ENCODE peak calls at places on chromosome 12, in ten cellular contexts. One of them, this sample, is unnamed. For H3K9me3 and H3K36me3, the result is how much of the 10 kb centered on the place peaks cover.

GRCh38 chr12:53218551-53219114 is 11.6 kb upstream of the ITGB7 start:
- DNase-seq in psoas muscle: peak
- DNase-seq in iPS DF 6.9: no peak
- DNase-seq in heart left ventricle: peak
- DNase-seq in transverse colon: no peak
- DNase-seq in gastrocnemius medialis: no peak
- DNase-seq in left ventricle myocardium inferior: peak
- DNase-seq in Peyer's patch: no peak
- DNase-seq in esophagus muscularis mucosa: no peak
- DNase-seq in SK-N-SH: no peak
- DNase-seq in this sample: no peak

GRCh38 chr12:57343703-57344378 is 87.0 kb downstream of the R3HDM2 start:
- DNase-seq in psoas muscle: no peak
- DNase-seq in iPS DF 6.9: no peak
- DNase-seq in heart left ventricle: no peak
- DNase-seq in transverse colon: no peak
- DNase-seq in gastrocnemius medialis: no peak
- DNase-seq in left ventricle myocardium inferior: no peak
- DNase-seq in Peyer's patch: no peak
- DNase-seq in esophagus muscularis mucosa: no peak
- DNase-seq in SK-N-SH: no peak
- DNase-seq in this sample: no peak

GRCh38 chr12:32877670-32878459 is 18.7 kb downstream of the PKP2 start:
- DNase-seq in psoas muscle: peak
- DNase-seq in iPS DF 6.9: no peak
- DNase-seq in heart left ventricle: peak
- DNase-seq in transverse colon: no peak
- DNase-seq in gastrocnemius medialis: peak
- DNase-seq in left ventricle myocardium inferior: peak
- DNase-seq in Peyer's patch: no peak
- DNase-seq in esophagus muscularis mucosa: no peak
- DNase-seq in SK-N-SH: peak
- DNase-seq in this sample: no peak

GRCh38 chr12:42961395-42961794 is 371.8 kb upstream of the PRICKLE1 start:
- DNase-seq in psoas muscle: no peak
- DNase-seq in iPS DF 6.9: no peak
- DNase-seq in heart left ventricle: no peak
- DNase-seq in transverse colon: no peak
- DNase-seq in gastrocnemius medialis: no peak
- DNase-seq in left ventricle myocardium inferior: no peak
- DNase-seq in Peyer's patch: no peak
- DNase-seq in esophagus muscularis mucosa: no peak
- DNase-seq in SK-N-SH: no peak
- DNase-seq in this sample: peak

GRCh38 chr12:42421844-42422779 is 96.1 kb downstream of the PPHLN1 start:
- DNase-seq in psoas muscle: no peak
- DNase-seq in iPS DF 6.9: no peak
- DNase-seq in heart left ventricle: no peak
- DNase-seq in transverse colon: no peak
- DNase-seq in gastrocnemius medialis: no peak
- DNase-seq in left ventricle myocardium inferior: no peak
- DNase-seq in Peyer's patch: no peak
- DNase-seq in esophagus muscularis mucosa: no peak
- DNase-seq in SK-N-SH: peak
- DNase-seq in this sample: no peak

GRCh38 chr12:109946505-109946904 is 46.4 kb downstream of the TCHP start:
- DNase-seq in psoas muscle: no peak
- DNase-seq in iPS DF 6.9: no peak
- DNase-seq in heart left ventricle: peak
- DNase-seq in transverse colon: no peak
- DNase-seq in gastrocnemius medialis: no peak
- DNase-seq in left ventricle myocardium inferior: no peak
- DNase-seq in Peyer's patch: no peak
- DNase-seq in esophagus muscularis mucosa: no peak
- DNase-seq in SK-N-SH: no peak
- DNase-seq in this sample: peak

GRCh38 chr12:4012977-4013968 is 140.1 kb upstream of the PARP11 start:
- DNase-seq in psoas muscle: no peak
- DNase-seq in iPS DF 6.9: no peak
- DNase-seq in heart left ventricle: no peak
- DNase-seq in transverse colon: no peak
- DNase-seq in gastrocnemius medialis: no peak
- DNase-seq in left ventricle myocardium inferior: no peak
- DNase-seq in Peyer's patch: no peak
- DNase-seq in esophagus muscularis mucosa: no peak
- DNase-seq in SK-N-SH: no peak
- DNase-seq in this sample: no peak

GRCh38 chr12:110065540-110065939 is 17.2 kb upstream of the C12orf76 start:
- DNase-seq in psoas muscle: no peak
- DNase-seq in iPS DF 6.9: no peak
- DNase-seq in heart left ventricle: no peak
- DNase-seq in transverse colon: no peak
- DNase-seq in gastrocnemius medialis: no peak
- DNase-seq in left ventricle myocardium inferior: no peak
- DNase-seq in Peyer's patch: no peak
- DNase-seq in esophagus muscularis mucosa: no peak
- DNase-seq in SK-N-SH: no peak
- DNase-seq in this sample: no peak

GRCh38 chr12:88185279-88185678 is 43.2 kb downstream of the TMTC3 start:
- DNase-seq in psoas muscle: no peak
- DNase-seq in iPS DF 6.9: no peak
- DNase-seq in heart left ventricle: no peak
- DNase-seq in transverse colon: no peak
- DNase-seq in gastrocnemius medialis: no peak
- DNase-seq in left ventricle myocardium inferior: no peak
- DNase-seq in Peyer's patch: no peak
- DNase-seq in esophagus muscularis mucosa: no peak
- DNase-seq in SK-N-SH: no peak
- DNase-seq in this sample: no peak

GRCh38 chr12:93325855-93326254 is 51.9 kb upstream of the NUDT4 start:
- DNase-seq in psoas muscle: no peak
- DNase-seq in iPS DF 6.9: no peak
- DNase-seq in heart left ventricle: no peak
- DNase-seq in transverse colon: no peak
- DNase-seq in gastrocnemius medialis: no peak
- DNase-seq in left ventricle myocardium inferior: no peak
- DNase-seq in Peyer's patch: no peak
- DNase-seq in esophagus muscularis mucosa: no peak
- DNase-seq in SK-N-SH: no peak
- DNase-seq in this sample: no peak

GRCh38 chr12:64682572-64683277 is 72.4 kb downstream of the RASSF3 start:
- DNase-seq in psoas muscle: no peak
- DNase-seq in iPS DF 6.9: no peak
- DNase-seq in heart left ventricle: peak
- DNase-seq in transverse colon: peak
- DNase-seq in gastrocnemius medialis: no peak
- DNase-seq in left ventricle myocardium inferior: peak
- DNase-seq in Peyer's patch: no peak
- DNase-seq in esophagus muscularis mucosa: no peak
- DNase-seq in SK-N-SH: peak
- DNase-seq in this sample: no peak

GRCh38 chr12:28537474-28537873 is 347.2 kb downstream of the CCDC91 start:
- DNase-seq in psoas muscle: no peak
- DNase-seq in iPS DF 6.9: no peak
- DNase-seq in heart left ventricle: no peak
- DNase-seq in transverse colon: no peak
- DNase-seq in gastrocnemius medialis: no peak
- DNase-seq in left ventricle myocardium inferior: no peak
- DNase-seq in Peyer's patch: no peak
- DNase-seq in esophagus muscularis mucosa: no peak
- DNase-seq in SK-N-SH: no peak
- DNase-seq in this sample: no peak

GRCh38 chr12:82210882-82211281 is 147.3 kb downstream of the CCDC59 start:
- DNase-seq in psoas muscle: no peak
- DNase-seq in iPS DF 6.9: no peak
- DNase-seq in heart left ventricle: no peak
- DNase-seq in transverse colon: no peak
- DNase-seq in gastrocnemius medialis: no peak
- DNase-seq in left ventricle myocardium inferior: no peak
- DNase-seq in Peyer's patch: no peak
- DNase-seq in esophagus muscularis mucosa: no peak
- DNase-seq in SK-N-SH: no peak
- DNase-seq in this sample: no peak

GRCh38 chr12:82207556-82207955 is 150.6 kb downstream of the CCDC59 start:
- DNase-seq in psoas muscle: no peak
- DNase-seq in iPS DF 6.9: no peak
- DNase-seq in heart left ventricle: no peak
- DNase-seq in transverse colon: no peak
- DNase-seq in gastrocnemius medialis: no peak
- DNase-seq in left ventricle myocardium inferior: no peak
- DNase-seq in Peyer's patch: no peak
- DNase-seq in esophagus muscularis mucosa: no peak
- DNase-seq in SK-N-SH: no peak
- DNase-seq in this sample: no peak

DNA sequence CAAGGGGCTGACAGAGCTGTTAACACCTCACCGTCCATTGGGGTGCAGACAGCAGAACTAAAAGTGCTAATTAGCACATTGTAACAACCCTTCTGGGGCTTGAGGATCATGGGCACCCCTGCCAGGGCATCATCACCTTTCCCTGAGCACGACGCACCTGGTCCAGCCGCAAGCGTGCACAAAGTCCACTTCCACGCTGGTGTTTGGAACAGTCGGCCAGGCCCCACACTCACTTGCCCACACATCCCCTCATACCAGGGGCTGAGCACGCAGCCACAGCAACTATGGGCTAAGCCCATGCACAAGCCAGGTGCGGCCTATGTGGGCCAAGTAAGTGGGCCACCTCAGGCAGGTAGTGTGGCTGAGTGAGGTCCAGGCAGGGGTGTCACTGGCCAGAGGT is 148.7 kb downstream of the CCDC59 start:
- DNase-seq in psoas muscle: no peak
- DNase-seq in iPS DF 6.9: no peak
- DNase-seq in heart left ventricle: no peak
- DNase-seq in transverse colon: no peak
- DNase-seq in gastrocnemius medialis: no peak
- DNase-seq in left ventricle myocardium inferior: no peak
- DNase-seq in Peyer's patch: no peak
- DNase-seq in esophagus muscularis mucosa: no peak
- DNase-seq in SK-N-SH: no peak
- DNase-seq in this sample: no peak
- H3K9me3 ChIP-seq in psoas muscle: under half
- H3K9me3 ChIP-seq in iPS DF 6.9: under half
- H3K9me3 ChIP-seq in heart left ventricle: under half
- H3K9me3 ChIP-seq in transverse colon: under half
- H3K9me3 ChIP-seq in gastrocnemius medialis: under half
- H3K9me3 ChIP-seq in left ventricle myocardium inferior: half or more
- H3K9me3 ChIP-seq in Peyer's patch: under half
- H3K9me3 ChIP-seq in esophagus muscularis mucosa: under half
- H3K9me3 ChIP-seq in SK-N-SH: under half
- H3K9me3 ChIP-seq in this sample: under half

DNA sequence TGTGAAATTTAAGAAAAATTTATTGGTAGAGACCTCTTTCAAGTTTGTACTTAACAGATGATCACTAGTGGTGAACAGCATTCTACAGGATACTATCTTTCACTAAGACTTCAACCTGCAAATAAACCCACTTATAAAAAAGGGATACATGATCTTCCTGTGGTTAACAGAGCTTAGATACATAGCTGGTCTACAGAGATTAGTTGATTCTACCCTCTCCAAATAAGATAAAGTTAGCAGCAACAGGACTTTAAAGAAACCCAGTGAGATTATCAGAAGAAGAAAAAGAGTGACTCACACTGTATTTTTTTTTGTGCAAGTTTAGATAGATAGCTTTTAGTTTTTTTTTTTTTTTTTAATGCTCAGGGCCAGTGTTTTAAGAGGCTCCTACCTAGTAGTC is 34.5 kb downstream of the USP44 start:
- DNase-seq in psoas muscle: no peak
- DNase-seq in iPS DF 6.9: no peak
- DNase-seq in heart left ventricle: no peak
- DNase-seq in transverse colon: no peak
- DNase-seq in gastrocnemius medialis: no peak
- DNase-seq in left ventricle myocardium inferior: no peak
- DNase-seq in Peyer's patch: no peak
- DNase-seq in esophagus muscularis mucosa: no peak
- DNase-seq in SK-N-SH: no peak
- DNase-seq in this sample: no peak
- H3K36me3 ChIP-seq in psoas muscle: under half
- H3K36me3 ChIP-seq in iPS DF 6.9: under half
- H3K36me3 ChIP-seq in heart left ventricle: under half
- H3K36me3 ChIP-seq in transverse colon: under half
- H3K36me3 ChIP-seq in gastrocnemius medialis: under half
- H3K36me3 ChIP-seq in left ventricle myocardium inferior: under half
- H3K36me3 ChIP-seq in Peyer's patch: under half
- H3K36me3 ChIP-seq in esophagus muscularis mucosa: half or more
- H3K36me3 ChIP-seq in SK-N-SH: under half
- H3K36me3 ChIP-seq in this sample: under half

GRCh38 chr12:126418357-126418756 is 1353.1 kb downstream of the AACS start:
- DNase-seq in psoas muscle: no peak
- DNase-seq in iPS DF 6.9: no peak
- DNase-seq in heart left ventricle: no peak
- DNase-seq in transverse colon: no peak
- DNase-seq in gastrocnemius medialis: no peak
- DNase-seq in left ventricle myocardium inferior: no peak
- DNase-seq in Peyer's patch: no peak
- DNase-seq in esophagus muscularis mucosa: no peak
- DNase-seq in SK-N-SH: peak
- DNase-seq in this sample: no peak
- H3K9me3 ChIP-seq in psoas muscle: under half
- H3K9me3 ChIP-seq in iPS DF 6.9: under half
- H3K9me3 ChIP-seq in heart left ventricle: under half
- H3K9me3 ChIP-seq in transverse colon: under half
- H3K9me3 ChIP-seq in gastrocnemius medialis: under half
- H3K9me3 ChIP-seq in left ventricle myocardium inferior: under half
- H3K9me3 ChIP-seq in Peyer's patch: under half
- H3K9me3 ChIP-seq in esophagus muscularis mucosa: under half
- H3K9me3 ChIP-seq in SK-N-SH: under half
- H3K9me3 ChIP-seq in this sample: under half

DNA sequence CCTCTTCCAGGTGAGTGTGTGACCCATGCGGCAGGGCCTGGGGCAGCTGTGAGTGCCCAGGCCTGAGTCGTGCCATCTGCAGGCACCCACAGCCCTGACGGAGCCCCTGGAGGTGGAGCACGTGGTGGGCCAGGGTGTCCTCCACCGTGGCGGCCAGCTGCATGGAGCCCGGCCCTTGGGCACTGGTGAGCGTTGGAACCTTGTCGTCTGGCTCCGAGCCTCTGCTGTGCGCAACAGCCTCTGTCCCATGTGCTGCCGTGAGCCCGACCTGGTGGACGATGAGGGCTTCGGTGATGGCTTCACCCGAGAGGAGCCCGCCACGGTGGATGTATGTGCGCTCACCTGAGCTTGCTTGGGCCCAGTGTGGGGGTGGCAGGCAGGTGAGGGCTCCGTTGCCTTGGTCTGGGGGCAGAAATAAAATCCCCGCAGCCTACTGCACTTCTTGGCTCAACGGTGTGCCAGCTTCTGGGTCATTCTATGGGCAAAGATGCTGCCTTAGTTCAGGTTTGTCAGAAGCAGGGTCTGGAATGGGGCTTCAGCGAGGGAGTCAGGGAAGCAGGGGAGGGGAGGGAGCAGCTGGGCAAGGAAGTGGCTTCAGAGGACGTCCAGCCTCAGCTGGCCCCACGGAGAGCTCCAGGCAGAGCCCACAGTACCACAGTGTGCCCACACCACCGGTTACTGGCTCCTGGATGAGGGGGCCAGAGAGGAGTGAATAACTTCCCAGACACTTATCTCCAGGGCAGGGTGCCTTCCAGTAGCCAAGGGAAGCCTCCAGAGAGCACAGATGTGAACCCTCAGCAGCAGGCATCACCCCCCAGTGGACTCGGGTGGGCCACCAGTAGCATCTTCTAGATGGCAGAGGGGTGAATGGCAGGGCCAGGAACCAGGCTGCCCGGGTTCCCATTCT is 1.2 kb upstream of the ARL6IP4 start:
- DNase-seq in psoas muscle: no peak
- DNase-seq in iPS DF 6.9: no peak
- DNase-seq in heart left ventricle: peak
- DNase-seq in transverse colon: no peak
- DNase-seq in gastrocnemius medialis: no peak
- DNase-seq in left ventricle myocardium inferior: no peak
- DNase-seq in Peyer's patch: no peak
- DNase-seq in esophagus muscularis mucosa: no peak
- DNase-seq in SK-N-SH: peak
- DNase-seq in this sample: no peak
- H3K36me3 ChIP-seq in psoas muscle: under half
- H3K36me3 ChIP-seq in iPS DF 6.9: under half
- H3K36me3 ChIP-seq in heart left ventricle: under half
- H3K36me3 ChIP-seq in transverse colon: under half
- H3K36me3 ChIP-seq in gastrocnemius medialis: under half
- H3K36me3 ChIP-seq in left ventricle myocardium inferior: under half
- H3K36me3 ChIP-seq in Peyer's patch: under half
- H3K36me3 ChIP-seq in esophagus muscularis mucosa: under half
- H3K36me3 ChIP-seq in SK-N-SH: under half
- H3K36me3 ChIP-seq in this sample: under half